ENCODE peak calls at places on chromosomes 16 and 17, in five cellular contexts. One of them, this sample, is unnamed.

GRCh38 chr17:9432121-9432866 is 143.3 kb downstream of the STX8 start:
- DNase-seq in stimulated activated CD4-positive, alpha-beta T cell treated with anti-CD3 and anti-CD28 coated beads, TNF-alpha, amount 100 ng/mL, for 24 hours: no peak
- DNase-seq in aorta: no peak
- DNase-seq in endothelial cell: no peak
- DNase-seq in activated T-cell treated with anti-CD3 and anti-CD28 coated beads for 1 hour: no peak
- DNase-seq in this sample: no peak

GRCh38 chr17:62062313-62062712 is 2.8 kb downstream of the MED13 start:
- DNase-seq in stimulated activated CD4-positive, alpha-beta T cell treated with anti-CD3 and anti-CD28 coated beads, TNF-alpha, amount 100 ng/mL, for 24 hours: no peak
- DNase-seq in activated T-cell treated with anti-CD3 and anti-CD28 coated beads for 1 hour: no peak
- DNase-seq in aorta: no peak
- DNase-seq in endothelial cell: no peak
- DNase-seq in this sample: no peak

GRCh38 chr17:13353590-13353989 is 248.1 kb downstream of the HS3ST3A1 start:
- DNase-seq in endothelial cell: no peak
- DNase-seq in aorta: no peak
- DNase-seq in activated T-cell treated with anti-CD3 and anti-CD28 coated beads for 1 hour: no peak
- DNase-seq in stimulated activated CD4-positive, alpha-beta T cell treated with anti-CD3 and anti-CD28 coated beads, TNF-alpha, amount 100 ng/mL, for 24 hours: no peak
- DNase-seq in this sample: no peak

GRCh38 chr16:23505942-23506605 is 4.2 kb downstream of the GGA2 start:
- DNase-seq in stimulated activated CD4-positive, alpha-beta T cell treated with anti-CD3 and anti-CD28 coated beads, TNF-alpha, amount 100 ng/mL, for 24 hours: no peak
- DNase-seq in endothelial cell: no peak
- DNase-seq in aorta: no peak
- DNase-seq in activated T-cell treated with anti-CD3 and anti-CD28 coated beads for 1 hour: no peak
- DNase-seq in this sample: no peak

GRCh38 chr17:77371888-77372443 is 231.2 kb downstream of the SEC14L1 start:
- DNase-seq in aorta: peak
- DNase-seq in activated T-cell treated with anti-CD3 and anti-CD28 coated beads for 1 hour: no peak
- DNase-seq in stimulated activated CD4-positive, alpha-beta T cell treated with anti-CD3 and anti-CD28 coated beads, TNF-alpha, amount 100 ng/mL, for 24 hours: no peak
- DNase-seq in endothelial cell: peak
- DNase-seq in this sample: no peak

GRCh38 chr16:60259956-60260355 is 1525.8 kb upstream of the GOT2 start:
- DNase-seq in endothelial cell: no peak
- DNase-seq in aorta: no peak
- DNase-seq in activated T-cell treated with anti-CD3 and anti-CD28 coated beads for 1 hour: no peak
- DNase-seq in stimulated activated CD4-positive, alpha-beta T cell treated with anti-CD3 and anti-CD28 coated beads, TNF-alpha, amount 100 ng/mL, for 24 hours: no peak
- DNase-seq in this sample: no peak

GRCh38 chr16:27275394-27275793 is 6.8 kb upstream of the NSMCE1 start:
- DNase-seq in aorta: no peak
- DNase-seq in endothelial cell: no peak
- DNase-seq in stimulated activated CD4-positive, alpha-beta T cell treated with anti-CD3 and anti-CD28 coated beads, TNF-alpha, amount 100 ng/mL, for 24 hours: no peak
- DNase-seq in activated T-cell treated with anti-CD3 and anti-CD28 coated beads for 1 hour: no peak
- DNase-seq in this sample: no peak

GRCh38 chr17:50370052-50370451 is 2.9 kb downstream of the MRPL27 start:
- DNase-seq in aorta: no peak
- DNase-seq in endothelial cell: no peak
- DNase-seq in activated T-cell treated with anti-CD3 and anti-CD28 coated beads for 1 hour: no peak
- DNase-seq in stimulated activated CD4-positive, alpha-beta T cell treated with anti-CD3 and anti-CD28 coated beads, TNF-alpha, amount 100 ng/mL, for 24 hours: no peak
- DNase-seq in this sample: no peak

GRCh38 chr17:57915980-57916757 is 39.0 kb downstream of the CUEDC1 start:
- DNase-seq in stimulated activated CD4-positive, alpha-beta T cell treated with anti-CD3 and anti-CD28 coated beads, TNF-alpha, amount 100 ng/mL, for 24 hours: no peak
- DNase-seq in activated T-cell treated with anti-CD3 and anti-CD28 coated beads for 1 hour: no peak
- DNase-seq in endothelial cell: peak
- DNase-seq in aorta: no peak
- DNase-seq in this sample: no peak

GRCh38 chr16:84785843-84786538 is 33.8 kb upstream of the CRISPLD2 start:
- DNase-seq in activated T-cell treated with anti-CD3 and anti-CD28 coated beads for 1 hour: no peak
- DNase-seq in stimulated activated CD4-positive, alpha-beta T cell treated with anti-CD3 and anti-CD28 coated beads, TNF-alpha, amount 100 ng/mL, for 24 hours: no peak
- DNase-seq in aorta: peak
- DNase-seq in endothelial cell: no peak
- DNase-seq in this sample: no peak

GRCh38 chr17:8089728-8090127 is 2.2 kb upstream of the ALOX12B start:
- DNase-seq in stimulated activated CD4-positive, alpha-beta T cell treated with anti-CD3 and anti-CD28 coated beads, TNF-alpha, amount 100 ng/mL, for 24 hours: no peak
- DNase-seq in activated T-cell treated with anti-CD3 and anti-CD28 coated beads for 1 hour: no peak
- DNase-seq in aorta: no peak
- DNase-seq in endothelial cell: no peak
- DNase-seq in this sample: no peak